ENCODE peak calls at places on chromosomes 13 and 19, in five cellular contexts. S, V, N, M and F are unnamed samples. For H3K9me3, the result is how much of the 10 kb centered on the place peaks cover.

GRCh38 chr13:77002590-77003190 is 10.8 kb downstream of the CLN5 start:
- DNase-seq in S (peak), N (no peak), M (no peak), V (no peak), F (no peak)

GRCh38 chr13:30149248-30149647 is 158.1 kb downstream of the KATNAL1 start:
- DNase-seq in N (no peak), S (no peak), M (no peak), V (no peak), F (no peak)

GRCh38 chr19:32676186-32676894 is 692 bp downstream of the RGS9BP start:
- DNase-seq in V (no peak), N (peak), S (no peak), M (peak), F (peak)

GRCh38 chr13:113927661-113928581 is 46.0 kb downstream of the C13orf46 start:
- DNase-seq in N (no peak), S (peak), V (peak), M (no peak), F (no peak)

GRCh38 chr19:1232652-1233360 is 5.0 kb downstream of the CBARP start:
- DNase-seq in M (no peak), S (peak), N (no peak), V (peak), F (no peak)

GRCh38 chr13:98264877-98265276 is 87.8 kb upstream of the RNF113B start:
- DNase-seq in N (no peak), M (no peak), V (no peak), S (no peak), F (no peak)

GRCh38 chr19:8525401-8525684 is 11.4 kb upstream of the ZNF414 start:
- DNase-seq in S (no peak), V (no peak), N (no peak), M (no peak), F (no peak)

GRCh38 chr19:536031-536880 is 4.7 kb downstream of the CDC34 start:
- DNase-seq in N (no peak), V (no peak), M (no peak), S (no peak), F (no peak)

GRCh38 chr13:109785141-109785891 is 1.1 kb downstream of the IRS2 start:
- DNase-seq in S (peak), V (no peak), N (peak), M (peak), F (peak)

GRCh38 chr13:105370011-105370645 is 1165.3 kb downstream of the EFNB2 start:
- DNase-seq in M (no peak), N (no peak), V (no peak), S (no peak), F (no peak)

GRCh38 chr19:4580961-4581380 is 21.5 kb upstream of the SEMA6B start:
- DNase-seq in S (no peak), M (no peak), N (no peak), V (no peak), F (no peak)

GRCh38 chr19:17677002-17677401 is 11.2 kb downstream of the UNC13A start:
- DNase-seq in N (no peak), M (no peak), V (no peak), S (no peak), F (no peak)

GRCh38 chr19:1421958-1422305 is 14.5 kb downstream of the DAZAP1 start:
- DNase-seq in V (no peak), N (no peak), S (no peak), M (no peak), F (no peak)

GRCh38 chr13:37657134-37657533 is 58.6 kb upstream of the POSTN start:
- DNase-seq in S (peak), M (no peak), V (no peak), N (no peak), F (no peak)

GRCh38 chr13:48214519-48215121 is 18.4 kb upstream of the ITM2B start:
- DNase-seq in N (no peak), V (no peak), S (no peak), M (no peak), F (no peak)

GRCh38 chr13:84121456-84121855 is 239.2 kb upstream of the SLITRK1 start:
- DNase-seq in M (no peak), V (no peak), N (no peak), S (no peak), F (no peak)

GRCh38 chr19:6161271-6161850 is 25.9 kb downstream of the ACSBG2 start:
- DNase-seq in M (peak), S (no peak), V (peak), N (peak), F (peak)

GRCh38 chr13:110107568-110108347 is 199.2 kb downstream of the COL4A1 start:
- DNase-seq in V (peak), N (no peak), M (no peak), S (no peak), F (no peak)

GRCh38 chr19:47723573-47723923 is 10.3 kb downstream of the EHD2 start:
- DNase-seq in V (no peak), M (no peak), N (peak), S (peak), F (no peak)

GRCh38 chr13:98626298-98626940 is 49.5 kb upstream of the STK24 start:
- DNase-seq in N (no peak), S (no peak), V (no peak), M (no peak), F (no peak)

GRCh38 chr13:72435251-72435650 is 292.2 kb downstream of the MZT1 start:
- DNase-seq in N (no peak), S (no peak), V (no peak), M (no peak), F (no peak)

GRCh38 chr19:38774181-38774950 is 1.0 kb upstream of the LGALS7 start:
- DNase-seq in M (no peak), N (no peak), S (no peak), V (no peak), F (no peak)

GRCh38 chr13:26929971-26930730 is 169.6 kb upstream of the GPR12 start:
- DNase-seq in V (peak), N (peak), S (peak), M (peak), F (peak)

GRCh38 chr13:46146898-46147297 is 35.1 kb downstream of the LCP1 start:
- DNase-seq in M (no peak), S (no peak), V (no peak), N (no peak), F (no peak)

GRCh38 chr13:99681695-99682094 is 180.4 kb downstream of the TM9SF2 start:
- DNase-seq in V (no peak), M (no peak), S (no peak), N (no peak), F (no peak)

GRCh38 chr13:112824429-112824828 is 134.6 kb downstream of the ATP11A start:
- DNase-seq in M (no peak), V (no peak), N (no peak), S (no peak), F (no peak)

GRCh38 chr13:35763805-35764170 is 287.3 kb upstream of the MAB21L1 start:
- DNase-seq in V (no peak), M (no peak), N (no peak), S (no peak), F (no peak)

GRCh38 chr19:7197169-7197759 is 97.0 kb downstream of the INSR start:
- DNase-seq in V (peak), N (peak), S (peak), M (peak), F (peak)

GRCh38 chr13:19305434-19305833 is 123.8 kb upstream of the TUBA3C start:
- DNase-seq in M (no peak), V (no peak), S (no peak), N (no peak), F (no peak)
- H3K9me3 ChIP-seq in M (under half), V (under half), S (under half), N (under half), F (under half)

GRCh38 chr19:36833430-36833829 is 4.8 kb downstream of the ZNF790 start:
- DNase-seq in N (no peak), S (no peak), V (no peak), M (no peak), F (no peak)
- H3K9me3 ChIP-seq in N (half or more), S (half or more), V (under half), M (half or more), F (under half)

GRCh38 chr13:54912367-54912766 is 1883.8 kb downstream of the OLFM4 start:
- DNase-seq in V (no peak), N (no peak), M (no peak), S (no peak), F (no peak)

GRCh38 chr13:54913668-54914067 is 1885.1 kb downstream of the OLFM4 start:
- DNase-seq in V (no peak), N (no peak), M (no peak), S (no peak), F (no peak)
- H3K9me3 ChIP-seq in V (under half), N (under half), M (under half), S (under half), F (under half)

GRCh38 chr13:102609696-102610095 is 12.9 kb downstream of the TPP2 start:
- DNase-seq in M (no peak), N (no peak), S (no peak), V (no peak), F (no peak)

GRCh38 chr13:102608944-102609343 is 12.2 kb downstream of the TPP2 start:
- DNase-seq in N (no peak), M (no peak), S (no peak), V (no peak), F (no peak)

GRCh38 chr13:102610296-102610895 is 13.6 kb downstream of the TPP2 start:
- DNase-seq in M (no peak), V (no peak), N (no peak), S (no peak), F (no peak)

GRCh38 chr13:102606537-102607309 is 9.9 kb downstream of the TPP2 start:
- DNase-seq in S (no peak), M (no peak), V (no peak), N (no peak), F (no peak)
- H3K9me3 ChIP-seq in S (under half), M (under half), V (under half), N (under half), F (under half)

DNA sequence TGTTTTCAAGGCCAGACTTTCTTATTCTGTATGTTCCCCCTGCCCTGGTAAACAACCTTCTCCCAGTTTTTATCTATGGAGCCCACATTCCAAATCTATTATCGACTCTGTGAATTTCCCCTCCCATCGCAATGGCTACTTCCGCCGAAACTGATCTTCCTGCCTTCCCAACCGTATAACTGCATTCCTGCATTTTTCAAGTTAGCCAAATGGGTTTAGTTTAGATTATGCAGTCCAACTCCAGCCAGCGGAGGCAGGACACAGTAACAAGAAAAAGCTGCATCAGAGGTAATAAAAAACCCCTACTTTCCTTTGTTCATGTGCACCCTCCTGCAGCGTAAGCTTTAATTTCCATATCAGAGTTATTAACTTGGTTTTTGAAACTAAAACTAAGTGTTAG is 112.2 kb upstream of the ZNF91 start:
- DNase-seq in S (no peak), V (no peak), N (no peak), M (no peak), F (no peak)
- H3K9me3 ChIP-seq in S (under half), V (under half), N (under half), M (under half), F (under half)

GRCh38 chr19:30870861-30871260 is 478.4 kb downstream of the TSHZ3 start:
- DNase-seq in V (no peak), M (no peak), N (no peak), S (peak), F (no peak)
- H3K9me3 ChIP-seq in V (under half), M (under half), N (under half), S (under half), F (under half)

DNA sequence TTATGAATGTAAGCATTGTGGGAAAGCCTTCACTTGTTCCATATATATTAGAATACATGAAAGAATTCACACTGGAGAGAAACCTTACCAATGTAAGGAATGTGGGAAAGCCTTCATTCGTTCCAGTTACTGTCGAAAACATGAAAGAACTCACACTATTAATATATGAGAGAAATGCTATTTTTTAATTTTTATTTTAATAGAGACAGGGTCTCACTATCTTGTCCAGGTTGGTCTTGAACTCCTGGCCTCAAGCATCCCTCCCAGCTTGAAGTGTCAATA is 7.0 kb upstream of the ZNF440 start:
- DNase-seq in N (no peak), M (no peak), S (no peak), V (no peak), F (no peak)
- H3K9me3 ChIP-seq in N (under half), M (under half), S (under half), V (under half), F (under half)

DNA sequence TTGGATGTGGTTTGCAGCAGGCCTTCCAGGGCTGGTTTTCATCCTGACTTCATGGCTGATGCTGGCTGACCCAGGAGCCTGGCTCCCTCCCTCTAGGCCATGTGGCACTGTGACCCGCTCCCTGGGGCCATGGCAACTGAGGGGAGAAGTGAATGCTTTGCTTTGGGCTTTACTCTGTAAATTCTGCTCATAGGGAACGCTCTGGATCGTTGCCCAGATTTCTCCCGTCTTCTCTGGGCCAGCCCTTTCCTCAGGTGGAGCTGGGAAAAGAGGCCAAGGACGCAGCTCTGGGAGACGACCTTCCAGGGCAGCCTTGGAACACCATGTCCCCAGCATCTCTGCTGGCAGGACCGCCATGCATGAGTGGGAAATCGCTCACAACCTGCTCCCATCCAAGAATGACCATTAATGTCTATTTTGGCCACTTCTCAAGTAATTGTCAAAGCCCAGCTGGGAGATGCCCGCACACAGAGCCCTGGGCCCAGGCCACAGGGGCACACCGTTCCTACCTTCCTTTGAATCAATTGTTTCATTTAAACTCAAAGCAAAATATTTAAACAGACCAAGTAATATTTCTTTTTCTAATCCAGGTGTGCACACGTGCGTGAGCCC is 321.8 kb downstream of the TEX29 start:
- DNase-seq in V (no peak), S (no peak), M (no peak), N (no peak), F (no peak)
- H3K9me3 ChIP-seq in V (under half), S (under half), M (under half), N (under half), F (under half)

GRCh38 chr19:27822336-27822735 is 1390.6 kb downstream of the UQCRFS1 start:
- DNase-seq in N (no peak), M (no peak), S (no peak), V (no peak), F (no peak)

GRCh38 chr19:27828781-27829275 is 1384.1 kb downstream of the UQCRFS1 start:
- DNase-seq in V (no peak), M (no peak), S (no peak), N (no peak), F (no peak)

GRCh38 chr19:27821418-27822018 is 1391.4 kb downstream of the UQCRFS1 start:
- DNase-seq in S (no peak), V (no peak), N (no peak), M (no peak), F (no peak)

DNA sequence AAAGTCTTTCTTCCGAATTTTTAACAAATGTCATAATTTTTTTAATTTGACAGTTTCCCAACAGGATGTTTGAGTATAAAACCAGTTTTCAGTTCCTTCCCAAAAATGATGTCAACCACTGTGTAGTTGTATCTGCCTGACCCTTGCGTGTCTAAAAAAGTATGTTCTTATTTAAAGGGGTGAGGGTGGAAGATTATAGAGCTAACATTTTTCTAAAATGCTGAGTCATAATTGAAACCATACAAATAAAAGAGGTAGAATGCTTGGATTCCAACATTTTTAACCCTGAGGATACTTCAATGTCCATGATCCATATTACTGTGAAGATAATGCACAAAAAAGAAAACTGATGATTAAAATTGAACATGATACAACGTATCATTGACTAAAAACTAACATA is 1388.8 kb downstream of the UQCRFS1 start:
- DNase-seq in S (no peak), V (no peak), M (no peak), N (no peak), F (no peak)
- H3K9me3 ChIP-seq in S (under half), V (under half), M (under half), N (under half), F (under half)

DNA sequence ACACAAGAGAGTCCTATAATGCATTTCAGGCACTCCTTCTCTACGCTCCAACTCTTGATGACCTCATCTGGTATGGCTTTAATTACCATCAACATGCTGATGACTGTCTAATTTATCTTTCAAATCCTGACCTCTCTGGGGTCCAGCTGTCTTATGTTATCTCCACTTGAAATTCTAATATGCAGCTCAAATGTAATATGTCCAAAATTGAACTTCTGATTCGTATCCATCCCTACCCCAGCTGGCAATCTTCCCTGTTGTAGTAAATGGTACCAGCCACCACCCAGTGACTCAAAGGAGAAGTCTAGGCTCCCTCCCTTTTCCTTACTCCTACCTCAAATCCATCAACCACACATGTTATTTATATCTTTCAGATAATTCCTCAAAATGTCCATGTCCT is 288.0 kb upstream of the SLC10A2 start:
- DNase-seq in S (no peak), M (no peak), V (no peak), N (no peak), F (no peak)
- H3K9me3 ChIP-seq in S (under half), M (under half), V (under half), N (under half), F (under half)